ENCODE peak calls at places on chromosomes 16 and 17, in nine cellular contexts. One of them, this sample, is unnamed.

GRCh38 chr16:23324727-23325126 is 22.6 kb downstream of the SCNN1B start:
- DNase-seq in mucosa of descending colon: peak
- DNase-seq in chondrocyte: no peak
- DNase-seq in B cell: no peak
- DNase-seq in HFFc6: no peak
- DNase-seq in AG10803: no peak
- DNase-seq in kidney epithelial cell: no peak
- DNase-seq in retinal pigment epithelial cell: no peak
- DNase-seq in HCT116: no peak
- DNase-seq in this sample: peak

GRCh38 chr17:7748098-7748775 is 30.7 kb downstream of the DNAH2 start:
- DNase-seq in mucosa of descending colon: no peak
- DNase-seq in chondrocyte: peak
- DNase-seq in B cell: no peak
- DNase-seq in HFFc6: no peak
- DNase-seq in AG10803: peak
- DNase-seq in kidney epithelial cell: no peak
- DNase-seq in retinal pigment epithelial cell: no peak
- DNase-seq in HCT116: no peak
- DNase-seq in this sample: no peak

GRCh38 chr16:12531937-12532336 is 271.8 kb downstream of the CPPED1 start:
- DNase-seq in mucosa of descending colon: no peak
- DNase-seq in chondrocyte: no peak
- DNase-seq in B cell: no peak
- DNase-seq in HFFc6: peak
- DNase-seq in AG10803: peak
- DNase-seq in kidney epithelial cell: no peak
- DNase-seq in retinal pigment epithelial cell: no peak
- DNase-seq in HCT116: no peak
- DNase-seq in this sample: no peak

GRCh38 chr16:11506816-11507305 is 79.9 kb downstream of the LITAF start:
- DNase-seq in mucosa of descending colon: no peak
- DNase-seq in chondrocyte: peak
- DNase-seq in B cell: peak
- DNase-seq in HFFc6: no peak
- DNase-seq in AG10803: no peak
- DNase-seq in kidney epithelial cell: no peak
- DNase-seq in retinal pigment epithelial cell: no peak
- DNase-seq in HCT116: no peak
- DNase-seq in this sample: no peak

GRCh38 chr17:37743875-37744632 is 805 bp downstream of the HNF1B start:
- DNase-seq in mucosa of descending colon: peak
- DNase-seq in chondrocyte: peak
- DNase-seq in B cell: no peak
- DNase-seq in HFFc6: no peak
- DNase-seq in AG10803: no peak
- DNase-seq in kidney epithelial cell: no peak
- DNase-seq in retinal pigment epithelial cell: no peak
- DNase-seq in HCT116: no peak
- DNase-seq in this sample: peak

GRCh38 chr16:31118223-31119155 is 1.0 kb downstream of the KAT8 start:
- DNase-seq in mucosa of descending colon: no peak
- DNase-seq in chondrocyte: no peak
- DNase-seq in B cell: no peak
- DNase-seq in HFFc6: peak
- DNase-seq in AG10803: peak
- DNase-seq in kidney epithelial cell: no peak
- DNase-seq in retinal pigment epithelial cell: no peak
- DNase-seq in HCT116: no peak
- DNase-seq in this sample: no peak

GRCh38 chr16:15739940-15740339 is 89.9 kb downstream of the NDE1 start:
- DNase-seq in mucosa of descending colon: no peak
- DNase-seq in chondrocyte: no peak
- DNase-seq in B cell: no peak
- DNase-seq in HFFc6: no peak
- DNase-seq in AG10803: no peak
- DNase-seq in kidney epithelial cell: no peak
- DNase-seq in retinal pigment epithelial cell: no peak
- DNase-seq in HCT116: no peak
- DNase-seq in this sample: no peak

GRCh38 chr16:397135-397661 is at the start of gene NME4:
- DNase-seq in mucosa of descending colon: peak
- DNase-seq in chondrocyte: peak
- DNase-seq in B cell: no peak
- DNase-seq in HFFc6: no peak
- DNase-seq in AG10803: no peak
- DNase-seq in kidney epithelial cell: no peak
- DNase-seq in retinal pigment epithelial cell: no peak
- DNase-seq in HCT116: no peak
- DNase-seq in this sample: peak

GRCh38 chr17:43999024-43999423 is 5.4 kb upstream of the NAGS start:
- DNase-seq in mucosa of descending colon: no peak
- DNase-seq in chondrocyte: no peak
- DNase-seq in B cell: no peak
- DNase-seq in HFFc6: no peak
- DNase-seq in AG10803: no peak
- DNase-seq in kidney epithelial cell: no peak
- DNase-seq in retinal pigment epithelial cell: no peak
- DNase-seq in HCT116: no peak
- DNase-seq in this sample: no peak

GRCh38 chr17:43992641-43993040 is 11.8 kb upstream of the NAGS start:
- DNase-seq in mucosa of descending colon: no peak
- DNase-seq in chondrocyte: peak
- DNase-seq in B cell: no peak
- DNase-seq in HFFc6: no peak
- DNase-seq in AG10803: no peak
- DNase-seq in kidney epithelial cell: no peak
- DNase-seq in retinal pigment epithelial cell: no peak
- DNase-seq in HCT116: no peak
- DNase-seq in this sample: no peak

GRCh38 chr17:43994272-43995149 is 9.9 kb upstream of the NAGS start:
- DNase-seq in mucosa of descending colon: peak
- DNase-seq in chondrocyte: peak
- DNase-seq in B cell: peak
- DNase-seq in HFFc6: peak
- DNase-seq in AG10803: peak
- DNase-seq in kidney epithelial cell: no peak
- DNase-seq in retinal pigment epithelial cell: no peak
- DNase-seq in HCT116: no peak
- DNase-seq in this sample: peak

GRCh38 chr17:43998552-43998951 is 5.9 kb upstream of the NAGS start:
- DNase-seq in mucosa of descending colon: no peak
- DNase-seq in chondrocyte: no peak
- DNase-seq in B cell: no peak
- DNase-seq in HFFc6: peak
- DNase-seq in AG10803: peak
- DNase-seq in kidney epithelial cell: no peak
- DNase-seq in retinal pigment epithelial cell: no peak
- DNase-seq in HCT116: no peak
- DNase-seq in this sample: no peak

DNA sequence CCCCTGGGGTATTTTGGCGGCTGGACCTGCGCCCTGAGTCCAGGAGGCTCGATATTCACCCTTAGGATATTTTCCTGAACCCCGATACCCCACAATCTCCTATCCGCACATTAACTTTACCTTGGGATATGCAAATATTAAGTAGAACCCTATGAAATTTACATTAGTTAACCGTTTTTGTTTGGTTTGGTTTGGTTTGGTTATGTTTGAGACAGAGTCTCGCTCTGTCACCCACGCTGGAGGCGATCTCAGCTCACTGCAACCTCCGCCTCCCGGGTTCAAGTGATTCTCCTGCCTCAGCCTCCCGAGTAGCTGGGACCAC is 9.3 kb upstream of the NAGS start:
- DNase-seq in mucosa of descending colon: no peak
- DNase-seq in chondrocyte: no peak
- DNase-seq in B cell: no peak
- DNase-seq in HFFc6: no peak
- DNase-seq in AG10803: no peak
- DNase-seq in kidney epithelial cell: no peak
- DNase-seq in retinal pigment epithelial cell: no peak
- DNase-seq in HCT116: no peak
- DNase-seq in this sample: no peak
- TF ChIP-seq CTCF in mucosa of descending colon: no peak
- TF ChIP-seq CTCF in chondrocyte: peak
- TF ChIP-seq CTCF in B cell: peak
- TF ChIP-seq CTCF in HFFc6: no peak
- TF ChIP-seq CTCF in AG10803: no peak
- TF ChIP-seq CTCF in kidney epithelial cell: no peak
- TF ChIP-seq CTCF in retinal pigment epithelial cell: no peak
- TF ChIP-seq CTCF in HCT116: no peak
- TF ChIP-seq CTCF in this sample: no peak

DNA sequence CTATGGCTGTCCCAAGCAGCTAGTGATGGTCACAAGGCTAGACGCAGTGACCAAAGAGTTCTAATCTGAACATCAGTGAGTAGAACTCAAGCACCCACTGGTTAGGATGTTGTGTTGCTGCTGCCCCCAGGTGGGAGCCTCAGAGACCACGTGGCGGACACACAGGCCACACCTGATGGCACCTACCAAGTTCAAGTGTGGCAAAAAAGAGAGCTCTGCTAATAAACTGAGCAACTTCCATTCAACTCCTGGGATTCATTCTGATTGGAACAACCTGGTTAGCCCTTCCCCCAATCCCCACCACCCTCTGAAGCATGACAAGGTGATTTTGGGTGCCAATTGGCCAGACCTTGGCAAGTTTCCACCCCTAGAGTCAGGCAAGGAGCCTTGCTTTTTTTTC is 3.5 kb upstream of the LCMT1 start:
- DNase-seq in mucosa of descending colon: no peak
- DNase-seq in chondrocyte: no peak
- DNase-seq in B cell: no peak
- DNase-seq in HFFc6: no peak
- DNase-seq in AG10803: no peak
- DNase-seq in kidney epithelial cell: no peak
- DNase-seq in retinal pigment epithelial cell: no peak
- DNase-seq in HCT116: no peak
- DNase-seq in this sample: peak
- TF ChIP-seq CTCF in mucosa of descending colon: no peak
- TF ChIP-seq CTCF in chondrocyte: peak
- TF ChIP-seq CTCF in B cell: peak
- TF ChIP-seq CTCF in HFFc6: peak
- TF ChIP-seq CTCF in AG10803: no peak
- TF ChIP-seq CTCF in kidney epithelial cell: no peak
- TF ChIP-seq CTCF in retinal pigment epithelial cell: peak
- TF ChIP-seq CTCF in HCT116: peak
- TF ChIP-seq CTCF in this sample: peak

GRCh38 chr16:24509536-24509935 is 29.8 kb upstream of the RBBP6 start:
- DNase-seq in mucosa of descending colon: no peak
- DNase-seq in chondrocyte: no peak
- DNase-seq in B cell: no peak
- DNase-seq in HFFc6: no peak
- DNase-seq in AG10803: no peak
- DNase-seq in kidney epithelial cell: no peak
- DNase-seq in retinal pigment epithelial cell: no peak
- DNase-seq in HCT116: no peak
- DNase-seq in this sample: no peak

GRCh38 chr16:24508614-24509013 is 30.8 kb upstream of the RBBP6 start:
- DNase-seq in mucosa of descending colon: no peak
- DNase-seq in chondrocyte: no peak
- DNase-seq in B cell: no peak
- DNase-seq in HFFc6: peak
- DNase-seq in AG10803: peak
- DNase-seq in kidney epithelial cell: peak
- DNase-seq in retinal pigment epithelial cell: peak
- DNase-seq in HCT116: no peak
- DNase-seq in this sample: no peak

GRCh38 chr16:24511174-24511573 is 28.2 kb upstream of the RBBP6 start:
- DNase-seq in mucosa of descending colon: no peak
- DNase-seq in chondrocyte: no peak
- DNase-seq in B cell: no peak
- DNase-seq in HFFc6: no peak
- DNase-seq in AG10803: no peak
- DNase-seq in kidney epithelial cell: no peak
- DNase-seq in retinal pigment epithelial cell: no peak
- DNase-seq in HCT116: no peak
- DNase-seq in this sample: no peak

GRCh38 chr16:24505959-24506358 is 33.4 kb upstream of the RBBP6 start:
- DNase-seq in mucosa of descending colon: no peak
- DNase-seq in chondrocyte: no peak
- DNase-seq in B cell: no peak
- DNase-seq in HFFc6: no peak
- DNase-seq in AG10803: no peak
- DNase-seq in kidney epithelial cell: no peak
- DNase-seq in retinal pigment epithelial cell: no peak
- DNase-seq in HCT116: no peak
- DNase-seq in this sample: no peak

DNA sequence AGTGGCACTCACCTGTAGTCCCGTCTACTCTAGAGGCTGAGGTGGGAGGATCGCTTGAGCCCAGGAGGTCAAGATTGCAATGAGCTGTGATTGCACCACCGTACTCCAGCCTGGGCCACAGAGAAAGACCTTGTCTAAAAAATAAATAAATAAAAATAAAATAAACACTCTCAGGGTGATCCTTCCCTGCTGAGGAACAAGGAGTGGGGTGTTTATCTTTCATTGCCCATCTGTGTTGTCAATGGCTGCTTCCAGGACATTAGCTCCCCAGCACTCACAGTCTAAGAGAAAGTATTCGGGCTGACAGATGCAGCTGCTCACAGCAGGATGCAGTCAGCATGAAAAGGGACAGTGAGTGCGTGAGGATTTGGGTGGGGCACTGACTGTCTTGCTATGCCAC is 31.4 kb upstream of the RBBP6 start:
- DNase-seq in mucosa of descending colon: no peak
- DNase-seq in chondrocyte: no peak
- DNase-seq in B cell: no peak
- DNase-seq in HFFc6: no peak
- DNase-seq in AG10803: no peak
- DNase-seq in kidney epithelial cell: no peak
- DNase-seq in retinal pigment epithelial cell: no peak
- DNase-seq in HCT116: no peak
- DNase-seq in this sample: no peak
- TF ChIP-seq CTCF in mucosa of descending colon: no peak
- TF ChIP-seq CTCF in chondrocyte: no peak
- TF ChIP-seq CTCF in B cell: no peak
- TF ChIP-seq CTCF in HFFc6: no peak
- TF ChIP-seq CTCF in AG10803: no peak
- TF ChIP-seq CTCF in kidney epithelial cell: no peak
- TF ChIP-seq CTCF in retinal pigment epithelial cell: no peak
- TF ChIP-seq CTCF in HCT116: no peak
- TF ChIP-seq CTCF in this sample: no peak

GRCh38 chr16:65689726-65690125 is 567.9 kb upstream of the CDH11 start:
- DNase-seq in mucosa of descending colon: no peak
- DNase-seq in chondrocyte: no peak
- DNase-seq in B cell: no peak
- DNase-seq in HFFc6: no peak
- DNase-seq in AG10803: no peak
- DNase-seq in kidney epithelial cell: no peak
- DNase-seq in retinal pigment epithelial cell: no peak
- DNase-seq in HCT116: no peak
- DNase-seq in this sample: no peak

GRCh38 chr16:65679785-65680184 is 557.9 kb upstream of the CDH11 start:
- DNase-seq in mucosa of descending colon: no peak
- DNase-seq in chondrocyte: no peak
- DNase-seq in B cell: no peak
- DNase-seq in HFFc6: no peak
- DNase-seq in AG10803: no peak
- DNase-seq in kidney epithelial cell: no peak
- DNase-seq in retinal pigment epithelial cell: no peak
- DNase-seq in HCT116: no peak
- DNase-seq in this sample: no peak

GRCh38 chr16:65681406-65681805 is 559.5 kb upstream of the CDH11 start:
- DNase-seq in mucosa of descending colon: no peak
- DNase-seq in chondrocyte: no peak
- DNase-seq in B cell: no peak
- DNase-seq in HFFc6: no peak
- DNase-seq in AG10803: peak
- DNase-seq in kidney epithelial cell: no peak
- DNase-seq in retinal pigment epithelial cell: no peak
- DNase-seq in HCT116: no peak
- DNase-seq in this sample: no peak

GRCh38 chr16:65684230-65684629 is 562.4 kb upstream of the CDH11 start:
- DNase-seq in mucosa of descending colon: no peak
- DNase-seq in chondrocyte: no peak
- DNase-seq in B cell: no peak
- DNase-seq in HFFc6: no peak
- DNase-seq in AG10803: no peak
- DNase-seq in kidney epithelial cell: no peak
- DNase-seq in retinal pigment epithelial cell: no peak
- DNase-seq in HCT116: no peak
- DNase-seq in this sample: no peak
- TF ChIP-seq CTCF in mucosa of descending colon: no peak
- TF ChIP-seq CTCF in chondrocyte: peak
- TF ChIP-seq CTCF in B cell: no peak
- TF ChIP-seq CTCF in HFFc6: peak
- TF ChIP-seq CTCF in AG10803: peak
- TF ChIP-seq CTCF in kidney epithelial cell: peak
- TF ChIP-seq CTCF in retinal pigment epithelial cell: no peak
- TF ChIP-seq CTCF in HCT116: no peak
- TF ChIP-seq CTCF in this sample: no peak